ENCODE peak calls at places on chromosomes 5 and 9, in seven cellular contexts. One of them, this sample, is unnamed.

GRCh38 chr5:124236366-124237231 is 509.8 kb downstream of the ZNF608 start:
- DNase-seq in endothelial cell of umbilical vein: peak
- DNase-seq in naive thymus-derived CD4-positive, alpha-beta T cell: no peak
- DNase-seq in stimulated activated CD8-positive, alpha-beta memory T cell treated with anti-CD3 and anti-CD28 coated beads, Interleukin-15, amount 100 ng/mL, for 4 hours: no peak
- DNase-seq in kidney tubule cell: peak
- DNase-seq in uterus: no peak
- DNase-seq in GM10248: no peak
- DNase-seq in this sample: no peak

GRCh38 chr5:164277720-164278119 is 772.3 kb downstream of the MAT2B start:
- DNase-seq in endothelial cell of umbilical vein: no peak
- DNase-seq in naive thymus-derived CD4-positive, alpha-beta T cell: no peak
- DNase-seq in stimulated activated CD8-positive, alpha-beta memory T cell treated with anti-CD3 and anti-CD28 coated beads, Interleukin-15, amount 100 ng/mL, for 4 hours: no peak
- DNase-seq in kidney tubule cell: no peak
- DNase-seq in uterus: no peak
- DNase-seq in GM10248: no peak
- DNase-seq in this sample: no peak

GRCh38 chr9:107707419-107707837 is 217.9 kb upstream of the KLF4 start:
- DNase-seq in endothelial cell of umbilical vein: no peak
- DNase-seq in naive thymus-derived CD4-positive, alpha-beta T cell: no peak
- DNase-seq in stimulated activated CD8-positive, alpha-beta memory T cell treated with anti-CD3 and anti-CD28 coated beads, Interleukin-15, amount 100 ng/mL, for 4 hours: no peak
- DNase-seq in kidney tubule cell: peak
- DNase-seq in uterus: no peak
- DNase-seq in GM10248: no peak
- DNase-seq in this sample: no peak

GRCh38 chr5:130237721-130238120 is 333.5 kb downstream of the CHSY3 start:
- DNase-seq in endothelial cell of umbilical vein: peak
- DNase-seq in naive thymus-derived CD4-positive, alpha-beta T cell: no peak
- DNase-seq in stimulated activated CD8-positive, alpha-beta memory T cell treated with anti-CD3 and anti-CD28 coated beads, Interleukin-15, amount 100 ng/mL, for 4 hours: no peak
- DNase-seq in kidney tubule cell: no peak
- DNase-seq in uterus: no peak
- DNase-seq in GM10248: no peak
- DNase-seq in this sample: no peak

GRCh38 chr9:18672706-18673105 is 198.8 kb downstream of the ADAMTSL1 start:
- DNase-seq in endothelial cell of umbilical vein: no peak
- DNase-seq in naive thymus-derived CD4-positive, alpha-beta T cell: no peak
- DNase-seq in stimulated activated CD8-positive, alpha-beta memory T cell treated with anti-CD3 and anti-CD28 coated beads, Interleukin-15, amount 100 ng/mL, for 4 hours: no peak
- DNase-seq in kidney tubule cell: no peak
- DNase-seq in uterus: no peak
- DNase-seq in GM10248: no peak
- DNase-seq in this sample: no peak

GRCh38 chr5:120435129-120435528 is 29.0 kb upstream of the PRR16 start:
- DNase-seq in endothelial cell of umbilical vein: no peak
- DNase-seq in naive thymus-derived CD4-positive, alpha-beta T cell: no peak
- DNase-seq in stimulated activated CD8-positive, alpha-beta memory T cell treated with anti-CD3 and anti-CD28 coated beads, Interleukin-15, amount 100 ng/mL, for 4 hours: no peak
- DNase-seq in kidney tubule cell: no peak
- DNase-seq in uterus: no peak
- DNase-seq in GM10248: no peak
- DNase-seq in this sample: no peak

GRCh38 chr5:179285236-179285635 is 60.0 kb downstream of the ADAMTS2 start:
- DNase-seq in endothelial cell of umbilical vein: no peak
- DNase-seq in naive thymus-derived CD4-positive, alpha-beta T cell: no peak
- DNase-seq in stimulated activated CD8-positive, alpha-beta memory T cell treated with anti-CD3 and anti-CD28 coated beads, Interleukin-15, amount 100 ng/mL, for 4 hours: no peak
- DNase-seq in kidney tubule cell: peak
- DNase-seq in uterus: peak
- DNase-seq in GM10248: no peak
- DNase-seq in this sample: peak

GRCh38 chr9:9998491-9999287 is 614.1 kb downstream of the PTPRD start:
- DNase-seq in endothelial cell of umbilical vein: peak
- DNase-seq in naive thymus-derived CD4-positive, alpha-beta T cell: no peak
- DNase-seq in stimulated activated CD8-positive, alpha-beta memory T cell treated with anti-CD3 and anti-CD28 coated beads, Interleukin-15, amount 100 ng/mL, for 4 hours: no peak
- DNase-seq in kidney tubule cell: peak
- DNase-seq in uterus: no peak
- DNase-seq in GM10248: no peak
- DNase-seq in this sample: no peak

GRCh38 chr5:140351609-140352334 is 5.4 kb upstream of the HBEGF start:
- DNase-seq in endothelial cell of umbilical vein: peak
- DNase-seq in naive thymus-derived CD4-positive, alpha-beta T cell: peak
- DNase-seq in stimulated activated CD8-positive, alpha-beta memory T cell treated with anti-CD3 and anti-CD28 coated beads, Interleukin-15, amount 100 ng/mL, for 4 hours: no peak
- DNase-seq in kidney tubule cell: peak
- DNase-seq in uterus: peak
- DNase-seq in GM10248: peak
- DNase-seq in this sample: peak

GRCh38 chr5:139038618-139039305 is 159.4 kb downstream of the SIL1 start:
- DNase-seq in endothelial cell of umbilical vein: no peak
- DNase-seq in naive thymus-derived CD4-positive, alpha-beta T cell: no peak
- DNase-seq in stimulated activated CD8-positive, alpha-beta memory T cell treated with anti-CD3 and anti-CD28 coated beads, Interleukin-15, amount 100 ng/mL, for 4 hours: no peak
- DNase-seq in kidney tubule cell: no peak
- DNase-seq in uterus: no peak
- DNase-seq in GM10248: no peak
- DNase-seq in this sample: no peak

GRCh38 chr5:132486318-132487094 is 4.1 kb downstream of the IRF1 start:
- DNase-seq in endothelial cell of umbilical vein: no peak
- DNase-seq in naive thymus-derived CD4-positive, alpha-beta T cell: peak
- DNase-seq in stimulated activated CD8-positive, alpha-beta memory T cell treated with anti-CD3 and anti-CD28 coated beads, Interleukin-15, amount 100 ng/mL, for 4 hours: no peak
- DNase-seq in kidney tubule cell: no peak
- DNase-seq in uterus: peak
- DNase-seq in GM10248: no peak
- DNase-seq in this sample: no peak

GRCh38 chr5:90855296-90855990 is 296.8 kb downstream of the ADGRV1 start:
- DNase-seq in endothelial cell of umbilical vein: peak
- DNase-seq in naive thymus-derived CD4-positive, alpha-beta T cell: no peak
- DNase-seq in stimulated activated CD8-positive, alpha-beta memory T cell treated with anti-CD3 and anti-CD28 coated beads, Interleukin-15, amount 100 ng/mL, for 4 hours: no peak
- DNase-seq in kidney tubule cell: no peak
- DNase-seq in uterus: no peak
- DNase-seq in GM10248: no peak
- DNase-seq in this sample: no peak

GRCh38 chr9:78909566-78909965 is 612.6 kb downstream of the PSAT1 start:
- DNase-seq in endothelial cell of umbilical vein: peak
- DNase-seq in naive thymus-derived CD4-positive, alpha-beta T cell: no peak
- DNase-seq in stimulated activated CD8-positive, alpha-beta memory T cell treated with anti-CD3 and anti-CD28 coated beads, Interleukin-15, amount 100 ng/mL, for 4 hours: no peak
- DNase-seq in kidney tubule cell: no peak
- DNase-seq in uterus: no peak
- DNase-seq in GM10248: no peak
- DNase-seq in this sample: no peak

GRCh38 chr5:154002093-154002492 is 36.6 kb downstream of the FAM114A2 start:
- DNase-seq in endothelial cell of umbilical vein: peak
- DNase-seq in naive thymus-derived CD4-positive, alpha-beta T cell: no peak
- DNase-seq in stimulated activated CD8-positive, alpha-beta memory T cell treated with anti-CD3 and anti-CD28 coated beads, Interleukin-15, amount 100 ng/mL, for 4 hours: no peak
- DNase-seq in kidney tubule cell: peak
- DNase-seq in uterus: peak
- DNase-seq in GM10248: no peak
- DNase-seq in this sample: no peak

GRCh38 chr9:91421022-91421765 is 2.4 kb downstream of the NFIL3 start:
- DNase-seq in endothelial cell of umbilical vein: peak
- DNase-seq in naive thymus-derived CD4-positive, alpha-beta T cell: peak
- DNase-seq in stimulated activated CD8-positive, alpha-beta memory T cell treated with anti-CD3 and anti-CD28 coated beads, Interleukin-15, amount 100 ng/mL, for 4 hours: no peak
- DNase-seq in kidney tubule cell: peak
- DNase-seq in uterus: peak
- DNase-seq in GM10248: peak
- DNase-seq in this sample: peak

GRCh38 chr5:73998496-73998895 is 372.5 kb downstream of the ARHGEF28 start:
- DNase-seq in endothelial cell of umbilical vein: no peak
- DNase-seq in naive thymus-derived CD4-positive, alpha-beta T cell: no peak
- DNase-seq in stimulated activated CD8-positive, alpha-beta memory T cell treated with anti-CD3 and anti-CD28 coated beads, Interleukin-15, amount 100 ng/mL, for 4 hours: no peak
- DNase-seq in kidney tubule cell: no peak
- DNase-seq in uterus: no peak
- DNase-seq in GM10248: no peak
- DNase-seq in this sample: no peak

GRCh38 chr9:136787690-136788400 is 3.3 kb upstream of the TMEM141 start:
- DNase-seq in endothelial cell of umbilical vein: peak
- DNase-seq in naive thymus-derived CD4-positive, alpha-beta T cell: peak
- DNase-seq in stimulated activated CD8-positive, alpha-beta memory T cell treated with anti-CD3 and anti-CD28 coated beads, Interleukin-15, amount 100 ng/mL, for 4 hours: peak
- DNase-seq in kidney tubule cell: peak
- DNase-seq in uterus: peak
- DNase-seq in GM10248: peak
- DNase-seq in this sample: peak

GRCh38 chr5:159874308-159874707 is 42.0 kb upstream of the ADRA1B start:
- DNase-seq in endothelial cell of umbilical vein: no peak
- DNase-seq in naive thymus-derived CD4-positive, alpha-beta T cell: no peak
- DNase-seq in stimulated activated CD8-positive, alpha-beta memory T cell treated with anti-CD3 and anti-CD28 coated beads, Interleukin-15, amount 100 ng/mL, for 4 hours: no peak
- DNase-seq in kidney tubule cell: peak
- DNase-seq in uterus: no peak
- DNase-seq in GM10248: no peak
- DNase-seq in this sample: no peak

GRCh38 chr5:178346607-178347334 is 114.2 kb upstream of the PHYKPL start:
- DNase-seq in endothelial cell of umbilical vein: no peak
- DNase-seq in naive thymus-derived CD4-positive, alpha-beta T cell: no peak
- DNase-seq in stimulated activated CD8-positive, alpha-beta memory T cell treated with anti-CD3 and anti-CD28 coated beads, Interleukin-15, amount 100 ng/mL, for 4 hours: no peak
- DNase-seq in kidney tubule cell: no peak
- DNase-seq in uterus: no peak
- DNase-seq in GM10248: no peak
- DNase-seq in this sample: no peak

GRCh38 chr5:143349127-143349526 is 54.4 kb downstream of the NR3C1 start:
- DNase-seq in endothelial cell of umbilical vein: no peak
- DNase-seq in naive thymus-derived CD4-positive, alpha-beta T cell: no peak
- DNase-seq in stimulated activated CD8-positive, alpha-beta memory T cell treated with anti-CD3 and anti-CD28 coated beads, Interleukin-15, amount 100 ng/mL, for 4 hours: no peak
- DNase-seq in kidney tubule cell: no peak
- DNase-seq in uterus: no peak
- DNase-seq in GM10248: no peak
- DNase-seq in this sample: no peak

GRCh38 chr9:78821126-78821822 is 524.3 kb downstream of the PSAT1 start:
- DNase-seq in endothelial cell of umbilical vein: peak
- DNase-seq in naive thymus-derived CD4-positive, alpha-beta T cell: no peak
- DNase-seq in stimulated activated CD8-positive, alpha-beta memory T cell treated with anti-CD3 and anti-CD28 coated beads, Interleukin-15, amount 100 ng/mL, for 4 hours: no peak
- DNase-seq in kidney tubule cell: peak
- DNase-seq in uterus: no peak
- DNase-seq in GM10248: peak
- DNase-seq in this sample: no peak

GRCh38 chr9:129544766-129545165 is 76.1 kb downstream of the C9orf50 start:
- DNase-seq in endothelial cell of umbilical vein: no peak
- DNase-seq in naive thymus-derived CD4-positive, alpha-beta T cell: no peak
- DNase-seq in stimulated activated CD8-positive, alpha-beta memory T cell treated with anti-CD3 and anti-CD28 coated beads, Interleukin-15, amount 100 ng/mL, for 4 hours: no peak
- DNase-seq in kidney tubule cell: no peak
- DNase-seq in uterus: no peak
- DNase-seq in GM10248: no peak
- DNase-seq in this sample: no peak

GRCh38 chr9:134522976-134523375 is 118.6 kb upstream of the COL5A1 start:
- DNase-seq in endothelial cell of umbilical vein: no peak
- DNase-seq in naive thymus-derived CD4-positive, alpha-beta T cell: no peak
- DNase-seq in stimulated activated CD8-positive, alpha-beta memory T cell treated with anti-CD3 and anti-CD28 coated beads, Interleukin-15, amount 100 ng/mL, for 4 hours: no peak
- DNase-seq in kidney tubule cell: no peak
- DNase-seq in uterus: no peak
- DNase-seq in GM10248: no peak
- DNase-seq in this sample: no peak

GRCh38 chr5:112692472-112692871 is 45.2 kb upstream of the APC start:
- DNase-seq in endothelial cell of umbilical vein: no peak
- DNase-seq in naive thymus-derived CD4-positive, alpha-beta T cell: no peak
- DNase-seq in stimulated activated CD8-positive, alpha-beta memory T cell treated with anti-CD3 and anti-CD28 coated beads, Interleukin-15, amount 100 ng/mL, for 4 hours: no peak
- DNase-seq in kidney tubule cell: no peak
- DNase-seq in uterus: no peak
- DNase-seq in GM10248: no peak
- DNase-seq in this sample: no peak

GRCh38 chr5:134086943-134087305 is 27.6 kb upstream of the TCF7 start:
- DNase-seq in endothelial cell of umbilical vein: no peak
- DNase-seq in naive thymus-derived CD4-positive, alpha-beta T cell: peak
- DNase-seq in stimulated activated CD8-positive, alpha-beta memory T cell treated with anti-CD3 and anti-CD28 coated beads, Interleukin-15, amount 100 ng/mL, for 4 hours: peak
- DNase-seq in kidney tubule cell: no peak
- DNase-seq in uterus: no peak
- DNase-seq in GM10248: no peak
- DNase-seq in this sample: no peak

GRCh38 chr5:123460296-123460729 is 37.1 kb upstream of the CEP120 start:
- DNase-seq in endothelial cell of umbilical vein: peak
- DNase-seq in naive thymus-derived CD4-positive, alpha-beta T cell: peak
- DNase-seq in stimulated activated CD8-positive, alpha-beta memory T cell treated with anti-CD3 and anti-CD28 coated beads, Interleukin-15, amount 100 ng/mL, for 4 hours: no peak
- DNase-seq in kidney tubule cell: peak
- DNase-seq in uterus: no peak
- DNase-seq in GM10248: no peak
- DNase-seq in this sample: no peak

GRCh38 chr5:134394932-134395331 is 16.7 kb downstream of the CDKN2AIPNL start:
- DNase-seq in endothelial cell of umbilical vein: no peak
- DNase-seq in naive thymus-derived CD4-positive, alpha-beta T cell: no peak
- DNase-seq in stimulated activated CD8-positive, alpha-beta memory T cell treated with anti-CD3 and anti-CD28 coated beads, Interleukin-15, amount 100 ng/mL, for 4 hours: no peak
- DNase-seq in kidney tubule cell: peak
- DNase-seq in uterus: no peak
- DNase-seq in GM10248: no peak
- DNase-seq in this sample: no peak

GRCh38 chr9:100287186-100287585 is 65.6 kb downstream of the TEX10 start:
- DNase-seq in endothelial cell of umbilical vein: no peak
- DNase-seq in naive thymus-derived CD4-positive, alpha-beta T cell: no peak
- DNase-seq in stimulated activated CD8-positive, alpha-beta memory T cell treated with anti-CD3 and anti-CD28 coated beads, Interleukin-15, amount 100 ng/mL, for 4 hours: no peak
- DNase-seq in kidney tubule cell: no peak
- DNase-seq in uterus: no peak
- DNase-seq in GM10248: no peak
- DNase-seq in this sample: no peak

GRCh38 chr5:172455511-172456061 is 1.3 kb upstream of the SH3PXD2B start:
- DNase-seq in endothelial cell of umbilical vein: peak
- DNase-seq in naive thymus-derived CD4-positive, alpha-beta T cell: no peak
- DNase-seq in stimulated activated CD8-positive, alpha-beta memory T cell treated with anti-CD3 and anti-CD28 coated beads, Interleukin-15, amount 100 ng/mL, for 4 hours: no peak
- DNase-seq in kidney tubule cell: no peak
- DNase-seq in uterus: peak
- DNase-seq in GM10248: no peak
- DNase-seq in this sample: no peak

GRCh38 chr9:28267351-28267750 is 694.1 kb upstream of the C9orf72 start:
- DNase-seq in endothelial cell of umbilical vein: no peak
- DNase-seq in naive thymus-derived CD4-positive, alpha-beta T cell: no peak
- DNase-seq in stimulated activated CD8-positive, alpha-beta memory T cell treated with anti-CD3 and anti-CD28 coated beads, Interleukin-15, amount 100 ng/mL, for 4 hours: no peak
- DNase-seq in kidney tubule cell: peak
- DNase-seq in uterus: no peak
- DNase-seq in GM10248: no peak
- DNase-seq in this sample: no peak

GRCh38 chr5:157520911-157521703 is 54.5 kb downstream of the ADAM19 start:
- DNase-seq in endothelial cell of umbilical vein: no peak
- DNase-seq in naive thymus-derived CD4-positive, alpha-beta T cell: no peak
- DNase-seq in stimulated activated CD8-positive, alpha-beta memory T cell treated with anti-CD3 and anti-CD28 coated beads, Interleukin-15, amount 100 ng/mL, for 4 hours: no peak
- DNase-seq in kidney tubule cell: peak
- DNase-seq in uterus: peak
- DNase-seq in GM10248: no peak
- DNase-seq in this sample: peak

GRCh38 chr9:69601698-69602097 is 70.5 kb downstream of the APBA1 start:
- DNase-seq in endothelial cell of umbilical vein: peak
- DNase-seq in naive thymus-derived CD4-positive, alpha-beta T cell: no peak
- DNase-seq in stimulated activated CD8-positive, alpha-beta memory T cell treated with anti-CD3 and anti-CD28 coated beads, Interleukin-15, amount 100 ng/mL, for 4 hours: no peak
- DNase-seq in kidney tubule cell: no peak
- DNase-seq in uterus: no peak
- DNase-seq in GM10248: no peak
- DNase-seq in this sample: no peak

GRCh38 chr5:142263346-142263745 is 61.5 kb downstream of the SPRY4 start:
- DNase-seq in endothelial cell of umbilical vein: no peak
- DNase-seq in naive thymus-derived CD4-positive, alpha-beta T cell: no peak
- DNase-seq in stimulated activated CD8-positive, alpha-beta memory T cell treated with anti-CD3 and anti-CD28 coated beads, Interleukin-15, amount 100 ng/mL, for 4 hours: no peak
- DNase-seq in kidney tubule cell: peak
- DNase-seq in uterus: no peak
- DNase-seq in GM10248: no peak
- DNase-seq in this sample: no peak

GRCh38 chr5:553874-554273 is 29.6 kb upstream of the SLC9A3 start:
- DNase-seq in endothelial cell of umbilical vein: no peak
- DNase-seq in naive thymus-derived CD4-positive, alpha-beta T cell: no peak
- DNase-seq in stimulated activated CD8-positive, alpha-beta memory T cell treated with anti-CD3 and anti-CD28 coated beads, Interleukin-15, amount 100 ng/mL, for 4 hours: no peak
- DNase-seq in kidney tubule cell: peak
- DNase-seq in uterus: no peak
- DNase-seq in GM10248: no peak
- DNase-seq in this sample: no peak

This sample was measured in heart right ventricle.